ENCODE peak calls at places on chromosomes 13 and 19, in six cellular contexts. X is IMR-90, I is stomach, D is body of pancreas, L is lower leg skin, N is ovary. P is an unnamed sample.
A peak's percentile ranks its signal among the peaks of the same experiment; 100 is the strongest.

GRCh38 chr13:70203661-70204229 is 95.5 kb upstream of the KLHL1 start:
- DNase-seq in X (no peak), I (no peak), D (no peak), L (no peak), N (no peak), P (no peak)

GRCh38 chr13:111539791-111540446 is 219.5 kb downstream of the TEX29 start:
- DNase-seq in X (no peak), I (no peak), D (no peak), L (no peak), N (no peak), P (no peak)

GRCh38 chr19:10593820-10594637 is 6.9 kb upstream of the AP1M2 start:
- DNase-seq in X (no peak), I (no peak), D (peak; percentile 52), L (peak; percentile 56), N (peak; percentile 72), P (no peak)

GRCh38 chr19:54670576-54671347 is 8.0 kb downstream of the LILRB4 start:
- DNase-seq in X (no peak), I (no peak), D (no peak), L (no peak), N (no peak), P (no peak)

GRCh38 chr19:9865732-9866627 is 30.9 kb downstream of the PIN1 start:
- DNase-seq in X (no peak), I (no peak), D (no peak), L (no peak), N (no peak), P (no peak)

GRCh38 chr13:62113145-62113544 is 697.5 kb upstream of the PCDH20 start:
- DNase-seq in X (no peak), I (no peak), D (no peak), L (no peak), N (no peak), P (no peak)

GRCh38 chr19:3606690-3607289 is at the start of gene TBXA2R:
- DNase-seq in X (peak; percentile 43), I (peak; percentile 64), D (peak; percentile 50), L (peak; percentile 41), N (peak; percentile 91), P (no peak)

GRCh38 chr19:872266-872951 is 12.9 kb downstream of the CFD start:
- DNase-seq in X (peak; percentile 38), I (peak; percentile 68), D (no peak), L (peak; percentile 71), N (peak; percentile 76), P (no peak)

GRCh38 chr13:64529874-64530485 is 2700.2 kb downstream of the PCDH9 start:
- DNase-seq in X (no peak), I (no peak), D (no peak), L (no peak), N (no peak), P (no peak)

GRCh38 chr19:4456566-4456842 is 1.1 kb downstream of the UBXN6 start:
- DNase-seq in X (peak; percentile 75), I (no peak), D (no peak), L (no peak), N (no peak), P (no peak)

GRCh38 chr13:51697181-51697580 is 106.8 kb downstream of the DHRS12 start:
- DNase-seq in X (peak; percentile 59), I (no peak), D (no peak), L (no peak), N (no peak), P (no peak)

GRCh38 chr13:35826626-35827254 is 304.4 kb downstream of the DCLK1 start:
- DNase-seq in X (no peak), I (no peak), D (no peak), L (no peak), N (no peak), P (no peak)

GRCh38 chr13:114071441-114071840 is 61.0 kb downstream of the RASA3 start:
- DNase-seq in X (no peak), I (no peak), D (no peak), L (no peak), N (no peak), P (peak; percentile 8)

GRCh38 chr13:31207630-31208549 is 8.1 kb downstream of the B3GLCT start:
- DNase-seq in X (peak; percentile 73), I (no peak), D (no peak), L (no peak), N (peak; percentile 75), P (no peak)

GRCh38 chr13:36428083-36428482 is 4.2 kb upstream of the CCNA1 start:
- DNase-seq in X (no peak), I (no peak), D (no peak), L (no peak), N (no peak), P (no peak)

DNA sequence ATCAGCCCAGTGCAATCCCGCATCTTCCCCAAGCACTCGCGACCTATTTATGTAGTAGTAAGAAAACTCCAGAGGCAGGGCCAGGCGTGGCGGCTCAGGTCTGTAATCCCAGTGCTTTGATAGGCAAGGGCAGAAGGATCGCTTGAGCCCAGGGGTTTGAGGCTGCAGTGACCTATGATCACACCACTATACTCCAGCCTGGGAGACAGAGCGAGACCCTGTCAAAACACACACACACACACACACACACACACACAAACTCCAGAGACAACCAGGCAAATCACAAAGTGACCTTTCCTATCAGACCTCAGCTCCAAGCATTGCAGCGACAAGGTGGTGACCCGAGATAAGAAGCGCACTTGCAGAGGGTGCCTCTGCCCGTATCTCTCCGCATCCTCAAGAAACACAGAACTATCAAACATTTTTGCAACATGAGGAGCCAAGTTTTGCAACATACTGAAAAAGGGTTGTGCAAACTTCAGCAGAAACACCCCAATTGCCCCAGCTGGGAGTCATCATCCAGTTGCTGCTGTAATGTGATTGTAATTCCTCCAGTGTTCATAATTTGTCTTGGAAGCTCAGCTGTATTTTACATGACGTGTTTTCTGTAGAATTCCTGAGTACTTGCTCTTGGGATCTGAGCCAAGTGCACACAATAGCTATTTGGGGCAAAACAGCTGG is 8.7 kb upstream of the KLF2 start:
- DNase-seq in X (peak; percentile 99), I (no peak), D (peak; percentile 33), L (peak; percentile 71), N (peak; percentile 80), P (no peak)
- H3K4me3 ChIP-seq in X (no peak overlapping the region), I (no peak overlapping the region), D (no peak overlapping the region), L (no peak overlapping the region), N (no peak overlapping the region), P (no peak overlapping the region)

DNA sequence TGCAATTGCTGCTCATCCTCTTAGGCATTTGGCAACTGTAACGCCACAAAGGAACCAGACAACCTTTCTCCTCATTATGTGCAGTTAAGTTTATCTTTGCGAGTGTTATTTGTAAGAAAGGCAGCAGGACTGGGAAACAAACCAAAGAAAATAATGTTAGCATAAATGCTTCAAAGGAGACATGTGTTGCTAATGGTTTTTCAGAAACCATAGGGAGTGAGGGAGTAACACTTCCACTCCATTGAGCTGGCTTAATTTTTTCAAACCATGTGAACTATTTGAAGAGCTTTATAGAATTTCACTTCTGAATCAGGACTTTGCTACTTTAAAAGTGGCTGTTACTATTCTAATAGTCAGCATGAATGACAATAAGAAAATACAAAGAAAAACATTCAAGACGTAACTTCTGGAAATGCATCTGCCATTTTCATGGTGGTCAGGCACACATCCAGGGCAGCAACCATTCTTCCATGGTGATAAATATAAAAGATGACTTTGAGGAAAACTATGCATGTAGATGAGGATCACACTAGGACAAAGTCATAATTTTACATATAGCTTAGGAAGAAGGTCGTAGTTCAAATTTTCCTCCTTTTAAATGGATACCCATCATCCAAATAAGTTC is 423.2 kb downstream of the MZT1 start:
- DNase-seq in X (no peak), I (no peak), D (no peak), L (no peak), N (no peak), P (no peak)
- TF ChIP-seq POLR2A in X (no peak), I (no peak), D (no peak), L (no peak), N (no peak), P (no peak)

GRCh38 chr19:2268861-2269243 is 12.6 kb upstream of the JSRP1 start:
- DNase-seq in X (no peak), I (no peak), D (no peak), L (no peak), N (no peak), P (no peak)

GRCh38 chr19:2270157-2270571 is 11.8 kb downstream of the PEAK3 start:
- DNase-seq in X (no peak), I (no peak), D (peak; percentile 53), L (peak; percentile 62), N (peak; percentile 80), P (peak; percentile 72)

GRCh38 chr19:2270572-2271515 is 11.1 kb downstream of the PEAK3 start:
- DNase-seq in X (peak; percentile 84), I (peak; percentile 82), D (peak; percentile 86), L (peak; percentile 76), N (peak; percentile 92), P (peak; percentile 87)

GRCh38 chr19:2268480-2268830 is 12.2 kb upstream of the JSRP1 start:
- DNase-seq in X (no peak), I (no peak), D (no peak), L (no peak), N (no peak), P (no peak)

DNA sequence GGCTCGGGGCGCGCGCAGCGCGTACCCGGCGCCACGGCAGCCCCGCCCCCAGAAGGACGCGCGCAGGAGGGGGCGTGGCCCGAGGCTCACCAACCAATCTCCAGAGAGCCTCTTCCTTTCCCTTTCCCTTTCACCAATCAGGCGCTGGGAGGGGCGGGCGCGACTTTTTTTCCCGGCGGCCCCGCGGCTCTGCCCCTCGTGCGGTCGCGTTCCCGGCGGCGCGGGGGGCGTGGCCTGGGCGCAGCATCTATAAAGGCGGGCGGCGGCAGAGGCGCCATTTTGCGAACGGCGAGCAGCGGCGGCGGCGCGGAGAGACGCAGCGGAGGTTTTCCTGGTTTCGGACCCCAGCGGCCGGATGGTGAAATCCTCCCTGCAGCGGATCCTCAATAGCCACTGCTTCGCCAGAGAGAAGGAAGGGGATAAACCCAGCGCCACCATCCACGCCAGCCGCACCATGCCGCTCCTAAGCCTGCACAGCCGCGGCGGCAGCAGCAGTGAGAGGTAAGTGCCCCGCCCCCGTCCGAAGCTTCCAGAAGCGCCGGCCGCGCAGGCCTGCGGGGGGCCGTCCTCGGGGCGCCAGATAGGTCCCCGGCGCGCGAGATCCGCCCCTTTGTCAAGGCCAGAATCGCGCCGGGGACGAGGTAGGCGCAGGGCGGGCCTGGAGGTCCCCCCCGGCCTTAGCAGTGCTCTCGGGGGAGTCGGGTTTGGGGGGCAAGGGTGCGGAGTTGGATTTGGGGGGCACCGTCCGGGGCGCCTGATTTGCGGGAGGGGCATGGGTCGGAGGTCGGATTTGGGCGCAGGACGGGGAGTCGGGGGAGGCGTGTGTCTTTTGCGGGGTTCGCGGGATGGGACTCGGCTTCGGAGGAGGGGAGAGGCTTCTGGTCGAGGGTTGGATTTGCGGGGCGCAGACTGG is 12.5 kb downstream of the PEAK3 start:
- DNase-seq in X (peak; percentile 93), I (peak; percentile 98), D (peak; percentile 99), L (peak; percentile 97), N (peak; percentile 99), P (peak; percentile 98)
- TF ChIP-seq CTCF in X (no peak), I (peak; percentile 27), D (peak; percentile 36), L (no peak), N (no peak), P (no peak)

GRCh38 chr19:42403586-42403985 is 13.5 kb upstream of the CNFN start:
- DNase-seq in X (no peak), I (no peak), D (no peak), L (no peak), N (no peak), P (no peak)

GRCh38 chr19:42400404-42400803 is 10.3 kb upstream of the CNFN start:
- DNase-seq in X (no peak), I (no peak), D (no peak), L (no peak), N (no peak), P (no peak)

GRCh38 chr19:42401365-42402303 is 11.5 kb upstream of the CNFN start:
- DNase-seq in X (peak; percentile 73), I (peak; percentile 80), D (peak; percentile 82), L (peak; percentile 63), N (peak; percentile 88), P (peak; percentile 69)

GRCh38 chr19:42406111-42406510 is 16.0 kb upstream of the CNFN start:
- DNase-seq in X (no peak), I (no peak), D (no peak), L (no peak), N (no peak), P (no peak)

GRCh38 chr19:42402376-42403116 is 12.4 kb upstream of the CNFN start:
- DNase-seq in X (no peak), I (no peak), D (no peak), L (no peak), N (no peak), P (no peak)
- H3K4me3 ChIP-seq in X (no peak overlapping the region), I (peak overlapping the region; percentile 67), D (no peak overlapping the region), L (no peak overlapping the region), N (no peak overlapping the region), P (no peak overlapping the region)